ENCODE peak calls at places on chromosome 10, in five cellular contexts. One of them, this sample, is unnamed.

GRCh38 chr10:109902992-109903947 is 20.0 kb downstream of the XPNPEP1 start:
- DNase-seq in suprapubic skin: no peak
- DNase-seq in AG09309: no peak
- DNase-seq in fibroblast of villous mesenchyme: peak; percentile 48
- DNase-seq in transverse colon: no peak
- DNase-seq in this sample: peak; percentile 50

GRCh38 chr10:6151087-6151977 is 51.4 kb upstream of the PFKFB3 start:
- DNase-seq in suprapubic skin: no peak
- DNase-seq in fibroblast of villous mesenchyme: peak; percentile 69
- DNase-seq in AG09309: no peak
- DNase-seq in transverse colon: peak; percentile 57
- DNase-seq in this sample: peak; percentile 74

GRCh38 chr10:12340371-12340770 is 9.0 kb upstream of the CAMK1D start:
- DNase-seq in transverse colon: no peak
- DNase-seq in AG09309: no peak
- DNase-seq in suprapubic skin: no peak
- DNase-seq in fibroblast of villous mesenchyme: no peak
- DNase-seq in this sample: no peak

GRCh38 chr10:3140280-3140679 is 32.3 kb downstream of the PITRM1 start:
- DNase-seq in suprapubic skin: no peak
- DNase-seq in transverse colon: no peak
- DNase-seq in AG09309: no peak
- DNase-seq in fibroblast of villous mesenchyme: no peak
- DNase-seq in this sample: peak; percentile 20

GRCh38 chr10:13158401-13158800 is 3.0 kb upstream of the MCM10 start:
- DNase-seq in fibroblast of villous mesenchyme: peak; percentile 12
- DNase-seq in suprapubic skin: no peak
- DNase-seq in AG09309: no peak
- DNase-seq in transverse colon: no peak
- DNase-seq in this sample: no peak

GRCh38 chr10:13907570-13907969 is 320.8 kb downstream of the PRPF18 start:
- DNase-seq in fibroblast of villous mesenchyme: no peak
- DNase-seq in AG09309: no peak
- DNase-seq in suprapubic skin: no peak
- DNase-seq in transverse colon: no peak
- DNase-seq in this sample: no peak

GRCh38 chr10:88979603-88980002 is 11.0 kb upstream of the FAS start:
- DNase-seq in suprapubic skin: no peak
- DNase-seq in AG09309: no peak
- DNase-seq in fibroblast of villous mesenchyme: no peak
- DNase-seq in transverse colon: no peak
- DNase-seq in this sample: no peak

GRCh38 chr10:95268438-95268837 is 22.4 kb downstream of the PDLIM1 start:
- DNase-seq in transverse colon: no peak
- DNase-seq in fibroblast of villous mesenchyme: peak; percentile 86
- DNase-seq in suprapubic skin: peak; percentile 70
- DNase-seq in AG09309: no peak
- DNase-seq in this sample: peak; percentile 70

GRCh38 chr10:12605580-12606405 is 256.4 kb downstream of the CAMK1D start:
- DNase-seq in transverse colon: peak; percentile 86
- DNase-seq in fibroblast of villous mesenchyme: peak; percentile 64
- DNase-seq in AG09309: no peak
- DNase-seq in suprapubic skin: peak; percentile 89
- DNase-seq in this sample: peak; percentile 25

GRCh38 chr10:124104011-124104627 is 10.7 kb upstream of the CHST15 start:
- DNase-seq in fibroblast of villous mesenchyme: no peak
- DNase-seq in suprapubic skin: no peak
- DNase-seq in transverse colon: no peak
- DNase-seq in AG09309: no peak
- DNase-seq in this sample: no peak

GRCh38 chr10:79112898-79113431 is 44.2 kb downstream of the ZMIZ1 start:
- DNase-seq in transverse colon: no peak
- DNase-seq in fibroblast of villous mesenchyme: peak; percentile 81
- DNase-seq in suprapubic skin: peak; percentile 81
- DNase-seq in AG09309: peak; percentile 52
- DNase-seq in this sample: peak; percentile 82

GRCh38 chr10:101901340-101901739 is 57.7 kb upstream of the KCNIP2 start:
- DNase-seq in fibroblast of villous mesenchyme: no peak
- DNase-seq in transverse colon: no peak
- DNase-seq in suprapubic skin: no peak
- DNase-seq in AG09309: no peak
- DNase-seq in this sample: no peak

GRCh38 chr10:21021231-21021630 is 124.1 kb upstream of the NEBL start:
- DNase-seq in AG09309: no peak
- DNase-seq in suprapubic skin: no peak
- DNase-seq in transverse colon: no peak
- DNase-seq in fibroblast of villous mesenchyme: no peak
- DNase-seq in this sample: no peak

GRCh38 chr10:116905845-116906210 is 56.5 kb downstream of the ENO4 start:
- DNase-seq in transverse colon: no peak
- DNase-seq in suprapubic skin: no peak
- DNase-seq in AG09309: no peak
- DNase-seq in fibroblast of villous mesenchyme: no peak
- DNase-seq in this sample: no peak

GRCh38 chr10:50398383-50398782 is 147.1 kb upstream of the ASAH2 start:
- DNase-seq in suprapubic skin: no peak
- DNase-seq in fibroblast of villous mesenchyme: peak; percentile 37
- DNase-seq in transverse colon: no peak
- DNase-seq in AG09309: no peak
- DNase-seq in this sample: peak; percentile 82

GRCh38 chr10:22742678-22743077 is 28.3 kb upstream of the PIP4K2A start:
- DNase-seq in fibroblast of villous mesenchyme: no peak
- DNase-seq in suprapubic skin: no peak
- DNase-seq in AG09309: no peak
- DNase-seq in transverse colon: no peak
- DNase-seq in this sample: no peak

GRCh38 chr10:86443936-86444335 is 77.3 kb upstream of the GRID1 start:
- DNase-seq in fibroblast of villous mesenchyme: no peak
- DNase-seq in transverse colon: no peak
- DNase-seq in AG09309: no peak
- DNase-seq in suprapubic skin: no peak
- DNase-seq in this sample: peak; percentile 36

GRCh38 chr10:132862485-132863420 is 76.8 kb upstream of the NKX6-2 start:
- DNase-seq in AG09309: no peak
- DNase-seq in suprapubic skin: peak; percentile 50
- DNase-seq in transverse colon: peak; percentile 4
- DNase-seq in fibroblast of villous mesenchyme: no peak
- DNase-seq in this sample: no peak

GRCh38 chr10:128047337-128047736 is 78.9 kb downstream of the MKI67 start:
- DNase-seq in fibroblast of villous mesenchyme: peak; percentile 28
- DNase-seq in suprapubic skin: peak; percentile 85
- DNase-seq in transverse colon: peak; percentile 92
- DNase-seq in AG09309: no peak
- DNase-seq in this sample: peak; percentile 48

GRCh38 chr10:93916257-93917063 is 22.7 kb downstream of the SLC35G1 start:
- DNase-seq in suprapubic skin: no peak
- DNase-seq in transverse colon: no peak
- DNase-seq in fibroblast of villous mesenchyme: peak; percentile 34
- DNase-seq in AG09309: peak; percentile 14
- DNase-seq in this sample: peak; percentile 64
- H3K4me3 ChIP-seq in suprapubic skin: no peak overlapping the region
- H3K4me3 ChIP-seq in transverse colon: peak overlapping the region; percentile 2
- H3K4me3 ChIP-seq in fibroblast of villous mesenchyme: no peak overlapping the region
- H3K4me3 ChIP-seq in AG09309: no peak overlapping the region
- H3K4me3 ChIP-seq in this sample: no peak overlapping the region

GRCh38 chr10:48241301-48241700 is 33.2 kb downstream of the FRMPD2 start:
- DNase-seq in transverse colon: no peak
- DNase-seq in AG09309: no peak
- DNase-seq in suprapubic skin: no peak
- DNase-seq in fibroblast of villous mesenchyme: no peak
- DNase-seq in this sample: no peak
- TF ChIP-seq CTCF in transverse colon: no peak
- TF ChIP-seq CTCF in AG09309: no peak
- TF ChIP-seq CTCF in suprapubic skin: no peak
- TF ChIP-seq CTCF in fibroblast of villous mesenchyme: no peak
- TF ChIP-seq CTCF in this sample: no peak

GRCh38 chr10:43320226-43320625 is 51.2 kb upstream of the FXYD4 start:
- DNase-seq in AG09309: no peak
- DNase-seq in transverse colon: no peak
- DNase-seq in suprapubic skin: no peak
- DNase-seq in fibroblast of villous mesenchyme: no peak
- DNase-seq in this sample: no peak

GRCh38 chr10:43324847-43325246 is 46.6 kb upstream of the FXYD4 start:
- DNase-seq in fibroblast of villous mesenchyme: no peak
- DNase-seq in transverse colon: no peak
- DNase-seq in suprapubic skin: no peak
- DNase-seq in AG09309: no peak
- DNase-seq in this sample: no peak

GRCh38 chr10:43323245-43323644 is 48.2 kb upstream of the FXYD4 start:
- DNase-seq in AG09309: no peak
- DNase-seq in suprapubic skin: no peak
- DNase-seq in transverse colon: no peak
- DNase-seq in fibroblast of villous mesenchyme: no peak
- DNase-seq in this sample: no peak

GRCh38 chr10:43322769-43323168 is 48.7 kb upstream of the FXYD4 start:
- DNase-seq in transverse colon: peak; percentile 91
- DNase-seq in fibroblast of villous mesenchyme: peak; percentile 54
- DNase-seq in suprapubic skin: peak; percentile 83
- DNase-seq in AG09309: no peak
- DNase-seq in this sample: peak; percentile 74

DNA sequence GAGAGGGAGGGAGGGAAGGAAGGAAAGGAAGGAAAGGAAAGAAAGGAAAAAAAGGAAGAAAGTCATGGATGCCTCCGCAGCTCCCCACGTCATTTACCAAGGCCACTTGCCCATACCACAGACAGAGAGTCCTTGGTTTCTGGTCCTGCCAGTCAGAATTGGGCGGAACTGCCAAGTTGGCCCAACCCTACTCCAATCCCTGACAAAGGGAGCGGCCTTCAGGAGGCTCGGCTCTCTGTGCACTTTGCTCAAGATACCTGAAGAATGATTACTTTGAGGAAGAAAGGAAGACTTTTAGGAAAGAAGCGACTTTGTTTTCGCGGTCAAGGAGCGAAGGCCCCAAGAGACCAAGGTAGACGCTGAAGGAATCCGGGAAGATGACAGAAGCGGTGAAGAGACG is 49.1 kb upstream of the FXYD4 start:
- DNase-seq in suprapubic skin: no peak
- DNase-seq in transverse colon: peak; percentile 69
- DNase-seq in fibroblast of villous mesenchyme: no peak
- DNase-seq in AG09309: no peak
- DNase-seq in this sample: no peak
- H3K4me3 ChIP-seq in suprapubic skin: peak overlapping the region; percentile 21
- H3K4me3 ChIP-seq in transverse colon: peak overlapping the region; percentile 25
- H3K4me3 ChIP-seq in fibroblast of villous mesenchyme: no peak overlapping the region
- H3K4me3 ChIP-seq in AG09309: no peak overlapping the region
- H3K4me3 ChIP-seq in this sample: peak overlapping the region; percentile 8

GRCh38 chr10:61024801-61025201 is 80.8 kb upstream of the RHOBTB1 start:
- DNase-seq in fibroblast of villous mesenchyme: peak; percentile 32
- DNase-seq in AG09309: no peak
- DNase-seq in transverse colon: no peak
- DNase-seq in suprapubic skin: no peak
- DNase-seq in this sample: peak; percentile 20
- TF ChIP-seq CTCF in fibroblast of villous mesenchyme: peak; percentile 85
- TF ChIP-seq CTCF in AG09309: peak; percentile 69
- TF ChIP-seq CTCF in transverse colon: peak; percentile 10
- TF ChIP-seq CTCF in suprapubic skin: no peak
- TF ChIP-seq CTCF in this sample: peak; percentile 76

GRCh38 chr10:104340099-104340594 is 1.9 kb upstream of the ITPRIP start:
- DNase-seq in suprapubic skin: no peak
- DNase-seq in fibroblast of villous mesenchyme: no peak
- DNase-seq in transverse colon: no peak
- DNase-seq in AG09309: no peak
- DNase-seq in this sample: no peak
- H3K4me3 ChIP-seq in suprapubic skin: peak overlapping the region; percentile 72
- H3K4me3 ChIP-seq in fibroblast of villous mesenchyme: no peak overlapping the region
- H3K4me3 ChIP-seq in transverse colon: no peak overlapping the region
- H3K4me3 ChIP-seq in AG09309: no peak overlapping the region
- H3K4me3 ChIP-seq in this sample: peak overlapping the region; percentile 95